ENCODE peak calls at places on chromosomes 13 and 19, in nine cellular contexts. B is body of pancreas; G is PC-3; M is astrocyte of the spinal cord; K is CD8-positive, alpha-beta T cell; E is left ventricle myocardium inferior; R is breast epithelium; T is mesothelial cell of epicardium; F is progenitor cell of endocrine pancreas. W is an unnamed sample.

GRCh38 chr13:51033431-51034185 is 77.5 kb downstream of the C13orf42 start:
- DNase-seq in E (no peak), B (no peak), G (no peak), R (no peak), K (no peak), T (no peak), F (no peak), M (no peak), W (no peak)

GRCh38 chr13:25980255-25980654 is 71.6 kb downstream of the SHISA2 start:
- DNase-seq in F (no peak), M (no peak), B (no peak), E (no peak), G (peak), K (no peak), T (no peak), R (no peak), W (peak)

GRCh38 chr13:23557733-23558132 is 12.5 kb upstream of the TNFRSF19 start:
- DNase-seq in T (no peak), K (no peak), G (no peak), M (no peak), F (no peak), E (no peak), R (no peak), B (no peak), W (no peak)

GRCh38 chr13:27967203-27967735 is 1.8 kb downstream of the CDX2 start:
- DNase-seq in K (no peak), T (no peak), M (no peak), R (no peak), F (no peak), B (no peak), E (no peak), G (no peak), W (no peak)

GRCh38 chr13:75378301-75378700 is 103.7 kb downstream of the TBC1D4 start:
- DNase-seq in M (no peak), K (no peak), B (no peak), G (no peak), E (no peak), F (no peak), T (no peak), R (no peak), W (no peak)

GRCh38 chr13:35856084-35856483 is 275.1 kb downstream of the DCLK1 start:
- DNase-seq in B (no peak), F (no peak), K (no peak), R (no peak), E (no peak), T (no peak), G (no peak), M (no peak), W (no peak)

GRCh38 chr19:4393947-4394590 is 6.3 kb downstream of the SH3GL1 start:
- DNase-seq in T (no peak), E (no peak), G (no peak), B (no peak), K (no peak), R (no peak), F (no peak), M (no peak), W (no peak)

GRCh38 chr13:96075953-96076543 is 13.9 kb upstream of the HS6ST3 start:
- DNase-seq in T (no peak), K (no peak), M (peak), B (no peak), G (peak), R (no peak), E (no peak), F (no peak), W (peak)

GRCh38 chr13:67107973-67108372 is 122.2 kb downstream of the PCDH9 start:
- DNase-seq in G (no peak), K (no peak), M (no peak), F (no peak), T (no peak), R (no peak), B (no peak), E (no peak), W (no peak)

GRCh38 chr13:72504026-72504925 is 223.2 kb downstream of the MZT1 start:
- DNase-seq in R (no peak), T (no peak), M (peak), F (no peak), B (no peak), E (no peak), G (no peak), K (no peak), W (no peak)

GRCh38 chr19:23294141-23294540 is 43.9 kb upstream of the ZNF724 start:
- DNase-seq in B (no peak), G (no peak), M (no peak), T (no peak), R (no peak), E (no peak), K (no peak), F (no peak), W (no peak)

GRCh38 chr13:43031881-43032280 is 8.5 kb downstream of the DNAJC15 start:
- DNase-seq in T (no peak), K (no peak), F (no peak), B (no peak), R (no peak), M (no peak), G (no peak), E (no peak), W (no peak)

GRCh38 chr13:25659091-25659502 is 287.3 kb downstream of the ATP8A2 start:
- DNase-seq in K (no peak), T (no peak), R (peak), G (peak), B (no peak), F (no peak), E (no peak), M (no peak), W (no peak)

GRCh38 chr19:38420935-38421334 is 5.1 kb downstream of the RASGRP4 start:
- DNase-seq in M (no peak), K (no peak), F (no peak), R (no peak), T (no peak), B (no peak), G (no peak), E (no peak), W (no peak)

GRCh38 chr19:1214862-1215731 is 9.5 kb downstream of the STK11 start:
- DNase-seq in M (peak), E (peak), K (no peak), F (no peak), T (no peak), R (no peak), B (peak), G (peak), W (peak)

GRCh38 chr13:109146912-109147624 is 517.7 kb downstream of the MYO16 start:
- DNase-seq in T (no peak), B (no peak), F (no peak), K (no peak), R (no peak), G (peak), M (peak), E (no peak), W (peak)

GRCh38 chr13:111954681-111955411 is 112.1 kb upstream of the SOX1 start:
- DNase-seq in F (no peak), M (no peak), E (no peak), G (peak), B (no peak), K (no peak), R (no peak), T (no peak), W (no peak)

GRCh38 chr19:850221-850978 is 1.7 kb upstream of the ELANE start:
- DNase-seq in G (peak), E (peak), K (no peak), T (no peak), M (peak), F (no peak), B (peak), R (peak), W (peak)

GRCh38 chr19:14555918-14556661 is 15.8 kb downstream of the NDUFB7 start:
- DNase-seq in K (no peak), B (no peak), R (peak), M (peak), T (no peak), E (no peak), G (peak), F (no peak), W (peak)

GRCh38 chr19:33624586-33625153 is 2.9 kb downstream of the CHST8 start:
- DNase-seq in M (no peak), R (no peak), F (no peak), E (no peak), T (no peak), B (no peak), K (no peak), G (no peak), W (no peak)

GRCh38 chr13:109275848-109276247 is 510.5 kb downstream of the IRS2 start:
- DNase-seq in B (peak), E (no peak), G (no peak), F (no peak), T (no peak), M (peak), R (no peak), K (no peak), W (peak)

GRCh38 chr19:35317464-35318043 is 11.4 kb upstream of the CD22 start:
- DNase-seq in R (no peak), T (no peak), F (no peak), E (no peak), K (no peak), M (no peak), G (no peak), B (no peak), W (no peak)

GRCh38 chr19:55581145-55581827 is 638 bp upstream of the ZNF579 start:
- DNase-seq in R (no peak), G (peak), K (no peak), E (no peak), F (no peak), T (no peak), M (no peak), B (no peak), W (peak)

GRCh38 chr13:48590141-48590863 is 57.4 kb upstream of the RCBTB2 start:
- DNase-seq in G (no peak), R (no peak), F (no peak), T (no peak), B (no peak), E (no peak), K (no peak), M (no peak), W (no peak)

GRCh38 chr13:62357887-62358645 is 942.4 kb upstream of the PCDH20 start:
- DNase-seq in M (peak), G (peak), F (peak), T (no peak), E (no peak), B (peak), K (no peak), R (no peak), W (peak)

GRCh38 chr19:2039959-2040646 is 10.9 kb downstream of the MKNK2 start:
- DNase-seq in T (no peak), F (no peak), M (no peak), B (peak), R (no peak), G (no peak), E (no peak), K (no peak), W (no peak)

GRCh38 chr19:15479391-15480345 is at the start of gene PGLYRP2:
- DNase-seq in R (peak), F (no peak), B (peak), K (no peak), E (no peak), M (no peak), G (peak), T (no peak), W (peak)

GRCh38 chr19:1449467-1450442 is at the start of gene APC2:
- DNase-seq in K (no peak), M (peak), E (no peak), F (no peak), B (no peak), G (no peak), R (no peak), T (no peak), W (no peak)

DNA sequence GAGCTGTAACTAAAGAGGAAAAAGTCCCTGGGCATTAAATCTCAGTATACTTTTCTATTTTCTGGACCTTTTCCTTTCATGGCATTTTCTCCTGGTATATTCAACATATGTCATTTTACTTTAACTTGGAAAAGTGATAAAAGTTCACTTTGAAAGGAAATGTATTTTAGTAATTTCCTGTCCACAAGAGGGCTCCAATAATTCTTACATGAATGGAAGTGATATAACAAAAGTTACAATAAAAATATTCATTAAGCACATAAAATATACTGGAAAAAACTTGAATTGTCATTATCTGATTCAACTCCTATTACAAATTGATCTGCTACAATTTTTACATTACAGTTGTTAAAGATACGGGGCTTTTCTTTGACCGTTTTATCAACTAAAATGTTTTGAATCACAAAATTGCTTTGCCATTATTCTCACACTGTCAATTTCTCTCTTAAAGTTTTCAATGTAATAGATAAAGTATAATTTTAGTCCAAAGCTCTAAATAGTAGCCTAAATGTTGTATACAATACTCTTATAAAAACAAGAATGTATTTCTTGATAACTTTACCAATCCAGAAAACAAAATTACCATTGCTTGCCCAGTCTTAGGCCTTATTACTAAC is 4.9 kb downstream of the UBL3 start:
- DNase-seq in E (no peak), F (no peak), K (no peak), G (peak), M (peak), R (no peak), B (no peak), T (no peak), W (peak)
- TF ChIP-seq CTCF in E (peak), F (peak), K (peak), G (peak), M (peak), R (peak), B (peak), T (peak), W (peak)

GRCh38 chr19:7862413-7862951 is 11.7 kb downstream of the PRR36 start:
- DNase-seq in K (peak), F (peak), B (peak), G (no peak), M (peak), E (peak), R (no peak), T (peak), W (no peak)

GRCh38 chr19:7860166-7860901 is 13.9 kb downstream of the PRR36 start:
- DNase-seq in F (no peak), K (no peak), G (no peak), R (no peak), T (no peak), B (no peak), E (no peak), M (no peak), W (no peak)

GRCh38 chr19:7860902-7861618 is 13.1 kb downstream of the PRR36 start:
- DNase-seq in E (no peak), K (no peak), R (no peak), M (no peak), T (no peak), F (no peak), G (no peak), B (no peak), W (no peak)

GRCh38 chr19:7863157-7863970 is 10.8 kb downstream of the PRR36 start:
- DNase-seq in R (no peak), B (no peak), M (no peak), E (no peak), T (no peak), F (no peak), K (no peak), G (no peak), W (no peak)

GRCh38 chr19:7861619-7862412 is 12.4 kb downstream of the PRR36 start:
- DNase-seq in R (no peak), F (no peak), M (no peak), K (no peak), T (peak), B (no peak), G (no peak), E (no peak), W (no peak)
- TF ChIP-seq CTCF in R (no peak), F (peak), M (peak), K (no peak), T (peak), B (no peak), G (peak), E (no peak), W (no peak)

GRCh38 chr13:65679240-65679639 is 1550.9 kb downstream of the PCDH9 start:
- DNase-seq in G (no peak), T (no peak), B (no peak), M (peak), E (no peak), R (no peak), F (no peak), K (no peak), W (peak)

GRCh38 chr13:65677906-65678305 is 1552.2 kb downstream of the PCDH9 start:
- DNase-seq in M (no peak), K (no peak), T (no peak), B (no peak), E (no peak), G (no peak), R (no peak), F (no peak), W (peak)
- TF ChIP-seq CTCF in M (no peak), K (no peak), T (no peak), B (no peak), E (no peak), G (no peak), R (no peak), F (no peak), W (no peak)

GRCh38 chr19:54172764-54173699 is at the start of gene TMC4:
- DNase-seq in F (peak), M (no peak), R (peak), T (no peak), B (peak), K (no peak), G (peak), E (no peak), W (peak)
- TF ChIP-seq CTCF in F (peak), M (no peak), R (peak), T (peak), B (peak), K (no peak), G (peak), E (no peak), W (peak)

DNA sequence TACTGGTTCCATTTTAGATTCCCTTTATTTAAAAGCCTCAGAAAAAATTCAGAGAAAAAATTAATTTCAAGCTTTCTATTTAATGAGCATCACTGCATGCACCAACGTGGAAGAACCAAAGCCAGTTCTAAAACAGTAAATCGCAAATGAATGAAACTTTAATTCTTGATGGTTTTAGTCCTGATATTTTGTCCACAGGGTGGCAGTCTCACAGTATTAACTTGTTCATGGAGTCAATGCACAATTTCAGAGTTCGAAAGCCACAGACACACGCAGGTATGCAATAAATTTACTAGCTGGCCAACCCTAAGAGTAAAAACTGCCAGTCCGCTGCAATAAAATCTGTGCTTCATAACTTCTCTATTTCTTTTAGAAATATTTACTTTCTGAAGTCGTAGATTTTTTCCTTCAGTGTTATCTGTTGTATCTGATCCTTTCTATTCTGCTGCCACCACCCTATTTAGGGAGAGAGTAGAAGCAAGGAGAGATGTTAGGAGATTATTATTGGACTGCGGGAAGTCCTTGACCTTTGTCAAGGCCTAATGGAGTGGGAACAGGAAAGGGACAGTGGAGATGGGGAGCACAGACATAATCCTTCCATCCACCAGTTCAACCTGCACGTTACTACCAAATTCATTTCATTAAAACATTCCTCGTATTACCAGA is 7.0 kb upstream of the WBP4 start:
- DNase-seq in F (no peak), T (no peak), E (no peak), K (no peak), R (no peak), M (peak), B (no peak), G (peak), W (peak)
- TF ChIP-seq CTCF in F (peak), T (peak), E (peak), K (peak), R (peak), M (peak), B (peak), G (peak), W (peak)

GRCh38 chr19:50837300-50837699 is 3.9 kb upstream of the KLK15 start:
- DNase-seq in M (no peak), E (no peak), G (no peak), R (no peak), B (no peak), F (no peak), T (no peak), K (no peak), W (no peak)

GRCh38 chr19:50836543-50837195 is 3.3 kb upstream of the KLK15 start:
- DNase-seq in K (no peak), T (no peak), F (no peak), R (no peak), G (no peak), M (no peak), B (no peak), E (no peak), W (no peak)

GRCh38 chr19:50833802-50834167 is 411 bp upstream of the KLK15 start:
- DNase-seq in T (no peak), R (no peak), B (no peak), G (no peak), F (no peak), K (no peak), M (no peak), E (no peak), W (no peak)

GRCh38 chr19:50835103-50835784 is 1.9 kb upstream of the KLK15 start:
- DNase-seq in R (no peak), T (no peak), B (peak), F (no peak), E (no peak), M (no peak), K (no peak), G (no peak), W (peak)

GRCh38 chr19:50835785-50836542 is 2.6 kb upstream of the KLK15 start:
- DNase-seq in T (peak), E (peak), M (peak), K (peak), R (peak), G (peak), B (peak), F (peak), W (peak)
- TF ChIP-seq CTCF in T (no peak), E (no peak), M (no peak), K (no peak), R (no peak), G (peak), B (no peak), F (peak), W (no peak)

DNA sequence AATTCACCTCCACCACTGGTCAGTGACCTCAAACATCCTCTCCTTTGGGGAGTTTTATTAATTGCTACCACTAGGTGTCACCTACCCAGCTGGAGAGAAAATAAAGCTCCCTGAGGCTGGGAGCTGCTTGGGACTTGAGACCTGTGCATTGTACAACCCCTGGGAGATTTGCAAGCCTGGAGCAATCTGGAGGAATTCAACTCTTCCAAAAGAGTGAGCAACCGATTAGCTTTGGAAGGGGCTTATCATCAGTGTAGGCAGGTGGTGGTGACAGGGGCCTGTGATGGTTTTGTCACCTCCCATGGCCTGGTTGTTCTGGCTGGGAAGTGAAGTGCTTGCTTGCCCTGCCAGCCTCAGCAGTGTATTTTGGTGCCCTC is 30.2 kb upstream of the FRY start:
- DNase-seq in M (peak), R (no peak), E (peak), F (no peak), K (no peak), T (no peak), B (peak), G (peak), W (peak)
- TF ChIP-seq CTCF in M (peak), R (peak), E (peak), F (peak), K (no peak), T (peak), B (peak), G (peak), W (peak)

DNA sequence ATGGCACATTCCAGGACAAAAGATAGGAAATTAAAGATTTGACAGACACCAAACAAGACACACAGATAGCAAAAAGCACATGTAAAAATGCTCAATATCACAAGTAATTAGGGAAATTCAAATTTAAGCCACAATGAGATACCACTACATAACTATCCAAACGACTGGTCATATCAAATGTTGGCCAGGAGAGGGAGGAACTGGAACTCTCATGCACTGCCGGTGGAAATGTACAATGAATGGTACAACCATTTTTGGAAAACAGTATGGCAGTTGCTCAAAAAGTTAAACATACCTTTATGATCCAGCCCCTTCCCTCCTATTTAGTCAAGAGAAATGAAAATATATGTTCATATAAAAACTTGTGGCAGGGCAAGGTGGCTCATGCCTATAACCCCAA is 36.8 kb upstream of the CYP2S1 start:
- DNase-seq in E (no peak), F (no peak), K (no peak), M (no peak), R (no peak), B (no peak), G (peak), T (no peak), W (no peak)
- TF ChIP-seq CTCF in E (no peak), F (no peak), K (no peak), M (peak), R (no peak), B (no peak), G (peak), T (no peak), W (no peak)

W was measured in MCF 10A.